ENCODE peak calls at places on chromosome 22, in four cellular contexts. J is H1, E is K562, X is GM12878. U is an unnamed sample.

GRCh38 chr22:30695351-30695762 is 683 bp downstream of the OSBP2 start:
- DNase-seq in J (no peak), E (no peak), X (no peak), U (no peak)

GRCh38 chr22:33894036-33894435 is 26.2 kb downstream of the LARGE1 start:
- DNase-seq in J (no peak), E (no peak), X (no peak), U (no peak)

GRCh38 chr22:30755760-30756124 is 61.1 kb downstream of the OSBP2 start:
- DNase-seq in J (no peak), E (no peak), X (no peak), U (peak; percentile 19)

GRCh38 chr22:29343313-29343805 is 27.9 kb upstream of the RASL10A start:
- DNase-seq in J (no peak), E (no peak), X (no peak), U (peak; percentile 92)

GRCh38 chr22:41405588-41405987 is 23.8 kb downstream of the TEF start:
- DNase-seq in J (no peak), E (no peak), X (no peak), U (no peak)

GRCh38 chr22:19166421-19166820 is 12.1 kb downstream of the SLC25A1 start:
- DNase-seq in J (no peak), E (no peak), X (no peak), U (no peak)

GRCh38 chr22:42893366-42894150 is 36.5 kb upstream of the ARFGAP3 start:
- DNase-seq in J (no peak), E (no peak), X (no peak), U (no peak)

GRCh38 chr22:19868773-19869471 is 14.2 kb upstream of the GNB1L start:
- DNase-seq in J (no peak), E (no peak), X (no peak), U (no peak)

GRCh38 chr22:32619614-32620426 is 145.2 kb downstream of the FBXO7 start:
- DNase-seq in J (no peak), E (no peak), X (no peak), U (no peak)

GRCh38 chr22:23121026-23121823 is 20.6 kb downstream of the RSPH14 start:
- DNase-seq in J (no peak), E (no peak), X (no peak), U (no peak)

GRCh38 chr22:35020517-35020916 is 45.4 kb upstream of the ISX start:
- DNase-seq in J (no peak), E (no peak), X (no peak), U (no peak)

GRCh38 chr22:18955696-18956095 is 19.6 kb upstream of the PRODH start:
- DNase-seq in J (no peak), E (no peak), X (no peak), U (no peak)

GRCh38 chr22:41367680-41368542 is 13.8 kb upstream of the TEF start:
- DNase-seq in J (no peak), E (no peak), X (no peak), U (no peak)

GRCh38 chr22:22479999-22480532 is 28.5 kb downstream of the ZNF280B start:
- DNase-seq in J (no peak), E (no peak), X (no peak), U (no peak)

GRCh38 chr22:34036936-34037335 is 116.7 kb upstream of the LARGE1 start:
- DNase-seq in J (no peak), E (no peak), X (no peak), U (no peak)

GRCh38 chr22:32555546-32555945 is 80.9 kb downstream of the FBXO7 start:
- DNase-seq in J (no peak), E (no peak), X (no peak), U (no peak)

GRCh38 chr22:29154364-29155048 is 51.2 kb upstream of the EMID1 start:
- DNase-seq in J (peak; percentile 39), E (peak; percentile 84), X (no peak), U (peak; percentile 91)

GRCh38 chr22:31723699-31724098 is 26.2 kb downstream of the PRR14L start:
- DNase-seq in J (no peak), E (no peak), X (no peak), U (no peak)

GRCh38 chr22:38292694-38293093 is 19.9 kb upstream of the TMEM184B start:
- DNase-seq in J (no peak), E (no peak), X (no peak), U (no peak)

GRCh38 chr22:20238567-20239062 is 29.5 kb downstream of the RTN4R start:
- DNase-seq in J (peak; percentile 34), E (peak; percentile 89), X (no peak), U (peak; percentile 89)

GRCh38 chr22:35314161-35314942 is 14.7 kb downstream of the TOM1 start:
- DNase-seq in J (no peak), E (no peak), X (no peak), U (no peak)

GRCh38 chr22:28969401-28970168 is 86.2 kb downstream of the ZNRF3 start:
- DNase-seq in J (no peak), E (no peak), X (no peak), U (no peak)

GRCh38 chr22:31137721-31138120 is 2.6 kb downstream of the PLA2G3 start:
- DNase-seq in J (no peak), E (no peak), X (no peak), U (peak; percentile 11)

GRCh38 chr22:33049125-33049729 is 9.0 kb downstream of the SYN3 start:
- DNase-seq in J (no peak), E (peak; percentile 63), X (peak; percentile 5), U (peak; percentile 78)

GRCh38 chr22:23036684-23037428 is 33.5 kb upstream of the GNAZ start:
- DNase-seq in J (no peak), E (no peak), X (no peak), U (peak; percentile 17)

GRCh38 chr22:47402876-47403525 is 640.6 kb downstream of the TBC1D22A start:
- DNase-seq in J (no peak), E (no peak), X (no peak), U (no peak)

GRCh38 chr22:35021166-35021565 is 44.8 kb upstream of the ISX start:
- DNase-seq in J (no peak), E (no peak), X (no peak), U (no peak)

GRCh38 chr22:19998991-19999820 is 17.4 kb downstream of the ARVCF start:
- DNase-seq in J (no peak), E (no peak), X (no peak), U (peak; percentile 72)

GRCh38 chr22:43168416-43169309 is 17.3 kb downstream of the TSPO start:
- DNase-seq in J (no peak), E (no peak), X (no peak), U (no peak)

GRCh38 chr22:21446128-21446826 is 20.9 kb upstream of the TMEM191C start:
- DNase-seq in J (no peak), E (no peak), X (no peak), U (no peak)

GRCh38 chr22:27941143-27941542 is 22.1 kb upstream of the PITPNB start:
- DNase-seq in J (no peak), E (no peak), X (no peak), U (no peak)

GRCh38 chr22:47474895-47475294 is 712.4 kb downstream of the TBC1D22A start:
- DNase-seq in J (no peak), E (no peak), X (no peak), U (no peak)

GRCh38 chr22:29704528-29705285 is 15.1 kb upstream of the CABP7 start:
- DNase-seq in J (no peak), E (no peak), X (no peak), U (peak; percentile 89)

GRCh38 chr22:27474112-27474571 is 327.4 kb downstream of the MN1 start:
- DNase-seq in J (no peak), E (no peak), X (no peak), U (no peak)

GRCh38 chr22:22061085-22062077 is 78.8 kb upstream of the TOP3B start:
- DNase-seq in J (no peak), E (peak; percentile 47), X (no peak), U (no peak)

GRCh38 chr22:30876925-30877553 is 91.5 kb downstream of the MORC2 start:
- DNase-seq in J (no peak), E (no peak), X (no peak), U (peak; percentile 77)

GRCh38 chr22:23204541-23205157 is 24.3 kb downstream of the BCR start:
- DNase-seq in J (no peak), E (no peak), X (no peak), U (peak; percentile 82)

GRCh38 chr22:32079110-32080089 is 36.3 kb downstream of the SLC5A1 start:
- DNase-seq in J (peak; percentile 19), E (no peak), X (no peak), U (no peak)

GRCh38 chr22:36743591-36744412 is 32.1 kb downstream of the IFT27 start:
- DNase-seq in J (no peak), E (no peak), X (no peak), U (peak; percentile 77)

GRCh38 chr22:36744791-36745190 is 31.1 kb downstream of the IFT27 start:
- DNase-seq in J (no peak), E (no peak), X (no peak), U (no peak)

GRCh38 chr22:36745301-36745995 is 30.5 kb downstream of the IFT27 start:
- DNase-seq in J (no peak), E (no peak), X (no peak), U (no peak)

GRCh38 chr22:36743011-36743410 is 32.9 kb downstream of the IFT27 start:
- DNase-seq in J (no peak), E (no peak), X (no peak), U (no peak)

GRCh38 chr22:36744413-36744765 is 31.5 kb downstream of the IFT27 start:
- DNase-seq in J (no peak), E (no peak), X (no peak), U (no peak)
- TF ChIP-seq NRF1 in J (no peak), E (no peak), X (no peak), U (no peak)

GRCh38 chr22:39953101-39953500 is 7.1 kb upstream of the TMA7B start:
- DNase-seq in J (no peak), E (no peak), X (no peak), U (no peak)
- TF ChIP-seq RAD21 in J (no peak), E (no peak), X (no peak), U (no peak)

DNA sequence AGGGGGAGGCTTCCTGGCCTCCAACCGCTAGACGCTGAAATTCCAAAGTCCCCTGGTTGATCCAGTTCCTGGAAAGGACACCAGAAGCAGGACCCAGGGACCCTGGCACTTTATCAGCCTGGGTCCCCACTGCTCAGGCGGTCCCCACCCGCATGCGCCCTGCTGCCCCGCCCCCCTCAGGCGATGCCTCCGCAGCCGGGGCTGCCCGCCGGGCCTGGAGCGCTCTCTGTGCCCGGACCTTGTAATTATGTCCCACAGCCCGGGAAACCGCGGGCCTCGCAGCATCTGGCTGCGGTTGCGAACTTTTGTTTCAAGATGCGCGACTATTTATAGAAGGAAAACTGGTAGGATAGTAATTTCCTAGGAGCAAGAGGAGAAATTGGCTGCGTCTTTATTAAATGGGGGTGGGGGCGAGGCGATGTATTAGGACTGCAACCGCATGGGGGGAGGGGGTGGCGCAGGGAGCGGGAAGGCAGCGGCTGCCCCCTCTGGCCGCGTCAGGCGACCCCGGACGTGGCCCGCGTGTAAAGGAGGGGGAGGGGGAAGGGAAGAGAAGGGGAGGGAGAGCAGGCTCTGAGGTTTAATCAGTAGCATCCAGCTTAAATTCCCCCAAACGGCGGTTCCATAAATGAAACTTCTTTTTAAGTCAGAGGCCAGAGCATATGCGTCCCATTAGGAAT is 6.1 kb downstream of the WNT7B start:
- DNase-seq in J (no peak), E (no peak), X (no peak), U (peak; percentile 66)
- TF ChIP-seq CTCF in J (peak; percentile 13), E (no peak), X (no peak), U (no peak)

GRCh38 chr22:26443901-26444300 is 14.8 kb downstream of the ASPHD2 start:
- DNase-seq in J (no peak), E (no peak), X (no peak), U (no peak)

GRCh38 chr22:26442086-26442756 is 13.2 kb downstream of the ASPHD2 start:
- DNase-seq in J (no peak), E (no peak), X (no peak), U (no peak)

GRCh38 chr22:26446808-26447515 is 17.9 kb downstream of the ASPHD2 start:
- DNase-seq in J (no peak), E (no peak), X (no peak), U (no peak)

GRCh38 chr22:26445577-26446275 is 16.7 kb downstream of the ASPHD2 start:
- DNase-seq in J (no peak), E (no peak), X (no peak), U (no peak)

GRCh38 chr22:26444777-26445176 is 15.7 kb downstream of the ASPHD2 start:
- DNase-seq in J (no peak), E (no peak), X (no peak), U (no peak)
- TF ChIP-seq NRF1 in J (no peak), E (no peak), X (no peak), U (no peak)

U was measured in SK-N-SH.